ENCODE peak calls at places on chromosomes 1 and 21, in ten cellular contexts. J is NB4, Q is HCT116, G is K562, Z is A549, U is breast epithelium, O is heart left ventricle, R is body of pancreas, C is adrenal gland, N is uterus. E is an unnamed sample.

GRCh38 chr1:232951605-232952004 is 1.2 kb downstream of the NTPCR start:
- DNase-seq in N (no peak), G (no peak), R (no peak), Q (no peak), Z (no peak), U (no peak), J (no peak), C (no peak), O (no peak), E (no peak)

GRCh38 chr1:169601096-169601881 is 15.0 kb upstream of the F5 start:
- DNase-seq in J (peak; percentile 25), Q (no peak), O (no peak), U (no peak), Z (peak; percentile 6), C (no peak), R (no peak), N (no peak), G (peak; percentile 18), E (no peak)

GRCh38 chr1:214282696-214283225 is 1.8 kb downstream of the SMYD2 start:
- DNase-seq in Q (no peak), G (no peak), R (no peak), U (no peak), O (no peak), Z (no peak), J (no peak), C (no peak), N (no peak), E (no peak)

GRCh38 chr1:160607051-160608032 is 28.0 kb upstream of the CD84 start:
- DNase-seq in N (no peak), Z (peak; percentile 58), U (peak; percentile 44), Q (peak; percentile 68), R (peak; percentile 60), C (peak; percentile 43), O (no peak), J (peak; percentile 85), G (peak; percentile 73), E (no peak)

GRCh38 chr1:33897092-33897725 is 33.3 kb downstream of the HMGB4 start:
- DNase-seq in Z (no peak), N (no peak), O (no peak), Q (no peak), J (no peak), G (no peak), C (no peak), R (no peak), U (no peak), E (no peak)

GRCh38 chr1:228446849-228447248 is 30.2 kb upstream of the TRIM17 start:
- DNase-seq in O (no peak), C (no peak), J (no peak), Z (no peak), U (no peak), R (no peak), G (no peak), Q (no peak), N (no peak), E (no peak)

GRCh38 chr1:36352910-36353878 is 29.7 kb upstream of the EVA1B start:
- DNase-seq in J (no peak), N (no peak), U (no peak), R (no peak), Z (no peak), G (no peak), O (peak; percentile 27), Q (no peak), C (no peak), E (no peak)

GRCh38 chr1:53442297-53442696 is 16.9 kb upstream of the DMRTB1 start:
- DNase-seq in Q (no peak), J (peak; percentile 73), C (no peak), Z (no peak), N (no peak), R (no peak), O (no peak), G (no peak), U (no peak), E (no peak)

GRCh38 chr1:16180291-16180824 is 24.5 kb upstream of the EPHA2 start:
- DNase-seq in Z (no peak), G (no peak), N (no peak), J (no peak), U (no peak), O (no peak), Q (no peak), C (no peak), R (no peak), E (no peak)

GRCh38 chr1:112954059-112954458 is 1.9 kb downstream of the SLC16A1 start:
- DNase-seq in Q (no peak), C (no peak), N (no peak), J (no peak), R (no peak), Z (no peak), U (no peak), O (no peak), G (no peak), E (no peak)

GRCh38 chr1:155063550-155064108 is at the start of gene EFNA4:
- DNase-seq in R (peak; percentile 85), G (peak; percentile 91), Q (peak; percentile 79), U (peak; percentile 82), C (peak; percentile 91), Z (peak; percentile 91), N (peak; percentile 84), O (peak; percentile 88), J (peak; percentile 91), E (peak; percentile 91)

GRCh38 chr1:80217377-80217986 is 1211.0 kb upstream of the ADGRL4 start:
- DNase-seq in Z (peak; percentile 11), J (peak; percentile 19), U (no peak), G (no peak), R (no peak), O (no peak), C (peak; percentile 50), Q (peak; percentile 32), N (no peak), E (no peak)

GRCh38 chr21:43787180-43787533 is 2.2 kb upstream of the RRP1 start:
- DNase-seq in J (peak; percentile 34), R (no peak), G (no peak), C (no peak), Z (no peak), U (no peak), Q (no peak), O (no peak), N (no peak), E (no peak)

GRCh38 chr21:43792406-43792805 is 3.0 kb downstream of the RRP1 start:
- DNase-seq in C (no peak), O (no peak), R (no peak), J (no peak), G (no peak), N (no peak), U (no peak), Q (no peak), Z (no peak), E (no peak)

GRCh38 chr21:43786423-43787179 is 2.8 kb upstream of the RRP1 start:
- DNase-seq in Z (no peak), G (no peak), Q (no peak), N (no peak), U (no peak), R (no peak), C (no peak), J (peak; percentile 38), O (no peak), E (no peak)

GRCh38 chr21:43790053-43790524 is 712 bp downstream of the RRP1 start:
- DNase-seq in C (no peak), U (no peak), R (no peak), Z (no peak), O (no peak), N (no peak), G (no peak), J (no peak), Q (no peak), E (no peak)

GRCh38 chr21:43789276-43790052 is at the start of gene RRP1:
- DNase-seq in Q (peak; percentile 59), O (peak; percentile 97), U (peak; percentile 86), G (peak; percentile 98), C (peak; percentile 86), N (peak; percentile 82), J (peak; percentile 89), Z (peak; percentile 73), R (peak; percentile 92), E (peak; percentile 99)
- TF ChIP-seq POLR2A in Q (peak; percentile 94), O (no peak), U (peak; percentile 12), G (peak; percentile 92), C (peak; percentile 14), N (peak; percentile 78), J (peak; percentile 90), Z (peak; percentile 68), R (peak; percentile 51), E (peak; percentile 83)

GRCh38 chr1:936348-936747 is 12.6 kb downstream of the SAMD11 start:
- DNase-seq in U (no peak), Z (no peak), R (no peak), J (no peak), Q (no peak), C (no peak), O (no peak), G (no peak), N (no peak), E (no peak)
- TF ChIP-seq POLR2A in U (no peak), Z (no peak), R (no peak), J (no peak), Q (no peak), C (no peak), O (no peak), G (no peak), N (no peak), E (no peak)

DNA sequence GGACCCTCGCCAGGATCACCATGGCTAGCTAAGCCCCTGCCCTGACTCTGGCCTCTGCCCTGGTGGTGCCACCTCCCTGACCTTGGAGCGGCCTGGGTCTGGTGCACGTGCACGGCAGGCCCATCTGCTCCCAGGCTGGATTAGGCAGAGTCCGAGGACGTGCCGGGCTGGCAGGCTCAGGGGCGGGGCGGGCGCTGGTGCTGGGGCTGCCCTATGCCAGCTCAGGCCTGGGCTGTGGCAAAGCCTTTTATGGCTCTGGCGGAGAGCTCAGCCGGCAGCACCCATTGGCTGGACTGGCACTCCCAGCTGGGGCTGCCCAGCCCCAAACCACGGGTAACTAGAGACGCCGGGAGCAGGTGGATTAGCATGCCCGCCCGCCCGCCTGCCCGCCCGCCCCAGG is 17.1 kb upstream of the EDN2 start:
- DNase-seq in Q (no peak), J (no peak), U (peak; percentile 81), R (peak; percentile 61), Z (no peak), G (no peak), C (no peak), O (no peak), N (no peak), E (no peak)
- TF ChIP-seq POLR2A in Q (no peak), J (no peak), U (no peak), R (no peak), Z (no peak), G (no peak), C (no peak), O (no peak), N (no peak), E (no peak)

DNA sequence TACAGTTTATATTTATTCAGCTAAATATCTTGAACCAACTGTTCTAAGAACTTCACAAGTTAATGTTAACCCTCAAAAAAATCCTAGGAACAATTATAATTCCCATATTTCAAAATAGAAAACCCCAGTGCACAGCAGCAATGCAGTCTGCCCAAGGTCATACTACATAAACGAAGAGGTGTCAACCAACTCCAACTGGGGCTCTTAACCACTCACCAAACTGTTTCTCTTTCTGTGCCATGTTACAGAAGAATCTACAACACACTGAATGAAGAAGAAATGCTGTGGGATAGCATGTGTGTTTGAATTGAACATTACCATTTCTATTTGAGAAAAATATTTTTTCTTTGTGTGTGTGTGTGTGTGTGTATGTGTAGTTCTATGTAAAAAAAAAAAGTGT is 35.7 kb downstream of the EIF4G3 start:
- DNase-seq in U (no peak), C (no peak), N (no peak), Z (no peak), R (no peak), J (no peak), Q (no peak), O (no peak), G (no peak), E (no peak)
- TF ChIP-seq POLR2A in U (no peak), C (no peak), N (no peak), Z (no peak), R (no peak), J (no peak), Q (no peak), O (no peak), G (no peak), E (no peak)